ENCODE peak calls at places on chromosomes 16 and 17, in four cellular contexts. I is fibroblast of lung, Y is PC-9, Z is stomach. B is an unnamed sample. For H3K4me1, the result is how much of the 10 kb centered on the place peaks cover.

GRCh38 chr16:69618721-69619120 is 53.0 kb downstream of the NFAT5 start:
- DNase-seq in I (no peak), Y (no peak), Z (no peak), B (no peak)

GRCh38 chr17:53058031-53058430 is 764.7 kb upstream of the KIF2B start:
- DNase-seq in I (no peak), Y (no peak), Z (no peak), B (peak)

GRCh38 chr16:51222016-51222415 is 70.9 kb upstream of the SALL1 start:
- DNase-seq in I (no peak), Y (no peak), Z (no peak), B (no peak)

GRCh38 chr17:73393381-73393780 is 81.6 kb upstream of the CDC42EP4 start:
- DNase-seq in I (no peak), Y (no peak), Z (no peak), B (no peak)

GRCh38 chr17:41058741-41059140 is 1.2 kb downstream of the KRTAP2-3 start:
- DNase-seq in I (no peak), Y (peak), Z (no peak), B (no peak)

GRCh38 chr16:82231021-82231787 is 61.2 kb upstream of the MPHOSPH6 start:
- DNase-seq in I (no peak), Y (no peak), Z (no peak), B (no peak)

GRCh38 chr16:69834817-69835477 is 72.8 kb downstream of the WWP2 start:
- DNase-seq in I (no peak), Y (no peak), Z (no peak), B (no peak)

GRCh38 chr16:27242868-27243590 is 25.5 kb downstream of the NSMCE1 start:
- DNase-seq in I (peak), Y (peak), Z (no peak), B (no peak)

GRCh38 chr17:39404542-39405378 is 3.3 kb upstream of the FBXL20 start:
- DNase-seq in I (peak), Y (peak), Z (no peak), B (no peak)

GRCh38 chr16:61681124-61681523 is 355.1 kb downstream of the CDH8 start:
- DNase-seq in I (no peak), Y (no peak), Z (no peak), B (no peak)

GRCh38 chr16:52399116-52399515 is 147.8 kb downstream of the TOX3 start:
- DNase-seq in I (no peak), Y (no peak), Z (no peak), B (no peak)

GRCh38 chr17:2093349-2093748 is 38.4 kb downstream of the HIC1 start:
- DNase-seq in I (no peak), Y (peak), Z (peak), B (peak)

DNA sequence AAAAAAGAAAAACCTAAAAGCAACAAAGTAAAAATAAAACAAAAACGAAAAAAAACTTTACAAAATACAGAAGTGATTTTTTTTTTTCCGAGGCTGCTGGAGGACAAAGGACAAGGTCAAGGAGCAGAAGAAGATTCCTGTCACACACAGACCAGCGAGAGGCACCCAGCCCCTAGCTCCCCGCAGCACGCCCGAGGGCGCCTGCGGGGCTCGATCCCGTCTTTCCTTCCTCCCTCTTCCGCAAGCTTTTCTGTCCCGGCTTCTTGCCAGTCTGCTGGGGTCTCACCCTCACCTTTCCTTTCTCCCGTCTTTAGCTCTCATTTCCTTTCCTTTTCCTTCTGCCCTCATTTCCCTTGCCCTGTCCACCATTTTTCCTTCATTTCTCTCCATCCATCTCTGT is 66.1 kb upstream of the DNAH17 start:
- DNase-seq in I (no peak), Y (no peak), Z (no peak), B (no peak)
- H3K4me1 ChIP-seq in I (under half), Y (under half), Z (under half), B (under half)

GRCh38 chr16:11671271-11671670 is 3.0 kb downstream of the SNN start:
- DNase-seq in I (no peak), Y (no peak), Z (no peak), B (no peak)

GRCh38 chr16:11674001-11674817 is 6.0 kb downstream of the SNN start:
- DNase-seq in I (no peak), Y (no peak), Z (no peak), B (no peak)

GRCh38 chr16:11673091-11674000 is 5.1 kb downstream of the SNN start:
- DNase-seq in I (no peak), Y (no peak), Z (no peak), B (peak)

GRCh38 chr16:11671676-11672075 is 3.4 kb downstream of the SNN start:
- DNase-seq in I (no peak), Y (no peak), Z (no peak), B (no peak)

DNA sequence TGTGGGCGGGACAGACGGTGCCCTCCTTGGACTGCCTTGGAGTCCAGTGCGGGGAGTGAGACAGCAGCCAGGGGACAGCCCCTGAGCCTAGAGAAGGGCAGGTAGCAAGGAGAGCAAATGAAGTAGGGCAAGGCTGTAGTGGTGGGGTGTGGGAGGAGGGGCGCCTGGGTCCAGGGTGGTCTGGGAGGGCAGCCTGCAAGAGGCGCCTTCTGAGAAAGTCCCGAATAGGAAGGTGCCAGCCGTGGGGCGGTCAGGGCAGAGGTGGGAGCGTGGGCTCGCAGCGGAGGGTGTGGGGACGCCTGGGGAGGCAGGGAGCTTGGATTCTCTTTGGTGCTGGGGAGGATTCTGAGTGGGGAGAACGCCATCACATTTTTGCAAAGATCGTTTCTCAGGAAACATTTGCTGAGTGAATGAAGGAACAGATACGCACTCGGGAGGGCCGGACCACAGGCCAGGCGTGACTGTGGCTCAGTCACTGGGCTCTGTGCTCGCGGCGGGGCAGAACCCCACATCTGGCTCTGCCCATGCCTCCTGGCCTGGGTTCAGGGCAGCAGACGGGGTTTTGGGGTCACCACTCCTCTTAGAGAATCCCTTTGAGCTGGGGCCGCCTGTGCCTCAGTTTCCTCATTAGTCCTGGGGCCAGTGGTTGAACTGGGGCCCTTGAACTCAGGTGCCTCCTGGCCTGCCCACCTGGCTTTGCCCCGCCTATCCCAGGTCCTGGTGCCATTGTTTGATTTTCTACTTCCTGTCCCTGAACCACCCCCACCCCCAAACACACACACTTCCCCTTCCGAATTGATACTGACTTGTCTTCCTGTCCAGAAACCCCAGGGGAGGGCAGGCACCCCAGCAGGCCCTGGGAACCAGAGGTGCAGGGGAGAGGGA is 4.2 kb downstream of the SNN start:
- DNase-seq in I (no peak), Y (no peak), Z (no peak), B (no peak)
- H3K4me3 ChIP-seq in I (no peak), Y (no peak), Z (no peak), B (no peak)

GRCh38 chr17:3799181-3799627 is 1.8 kb downstream of the ITGAE start:
- DNase-seq in I (no peak), Y (no peak), Z (no peak), B (no peak)
- TF ChIP-seq CTCF in I (no peak), Y (no peak), Z (no peak), B (no peak)

GRCh38 chr17:80687819-80688218 is 143.2 kb downstream of the RPTOR start:
- DNase-seq in I (no peak), Y (no peak), Z (no peak), B (no peak)
- H3K4me1 ChIP-seq in I (under half), Y (under half), Z (under half), B (under half)

GRCh38 chr17:59431606-59432005 is 100.2 kb downstream of the YPEL2 start:
- DNase-seq in I (no peak), Y (no peak), Z (no peak), B (no peak)
- H3K4me3 ChIP-seq in I (no peak), Y (no peak), Z (no peak), B (no peak)

GRCh38 chr17:21019976-21020575 is 22.7 kb downstream of the USP22 start:
- DNase-seq in I (no peak), Y (no peak), Z (peak), B (no peak)
- TF ChIP-seq CTCF in I (no peak), Y (no peak), Z (no peak), B (no peak)

DNA sequence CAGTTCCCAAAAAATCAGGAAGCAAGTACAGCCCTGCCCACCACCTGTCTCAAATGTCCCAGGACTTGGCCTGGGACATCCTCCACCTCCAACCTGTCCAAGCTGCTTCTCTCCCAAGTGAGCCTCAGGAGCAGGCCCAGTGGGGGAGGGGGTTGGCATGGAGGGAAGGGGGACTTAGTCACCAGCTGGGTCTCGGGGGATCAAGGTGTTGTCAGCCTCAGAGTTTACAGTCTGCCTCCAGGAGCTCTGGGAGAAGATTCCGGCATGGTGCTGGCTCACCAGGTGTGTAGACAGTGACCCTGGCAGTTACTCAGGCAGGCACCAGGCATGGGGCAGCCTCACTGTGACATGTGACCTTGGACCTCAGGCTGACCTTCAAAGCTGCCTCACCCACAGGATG is 19.7 kb downstream of the ZNF423 start:
- DNase-seq in I (no peak), Y (no peak), Z (no peak), B (no peak)
- H3K4me1 ChIP-seq in I (under half), Y (under half), Z (under half), B (under half)

GRCh38 chr17:9241371-9241712 is 220.0 kb downstream of the NTN1 start:
- DNase-seq in I (peak), Y (no peak), Z (peak), B (peak)

GRCh38 chr17:9241774-9242496 is 220.6 kb downstream of the NTN1 start:
- DNase-seq in I (no peak), Y (no peak), Z (no peak), B (no peak)

GRCh38 chr17:9239821-9240658 is 218.7 kb downstream of the NTN1 start:
- DNase-seq in I (peak), Y (no peak), Z (peak), B (peak)

GRCh38 chr17:9239260-9239820 is 218.0 kb downstream of the NTN1 start:
- DNase-seq in I (no peak), Y (no peak), Z (peak), B (peak)

GRCh38 chr17:9240659-9241370 is 219.5 kb downstream of the NTN1 start:
- DNase-seq in I (peak), Y (no peak), Z (peak), B (peak)
- H3K4me3 ChIP-seq in I (no peak), Y (no peak), Z (peak), B (no peak)

GRCh38 chr16:4338125-4338582 is 13.0 kb downstream of the PAM16 start:
- DNase-seq in I (no peak), Y (no peak), Z (no peak), B (no peak)
- TF ChIP-seq CTCF in I (no peak), Y (no peak), Z (no peak), B (no peak)

DNA sequence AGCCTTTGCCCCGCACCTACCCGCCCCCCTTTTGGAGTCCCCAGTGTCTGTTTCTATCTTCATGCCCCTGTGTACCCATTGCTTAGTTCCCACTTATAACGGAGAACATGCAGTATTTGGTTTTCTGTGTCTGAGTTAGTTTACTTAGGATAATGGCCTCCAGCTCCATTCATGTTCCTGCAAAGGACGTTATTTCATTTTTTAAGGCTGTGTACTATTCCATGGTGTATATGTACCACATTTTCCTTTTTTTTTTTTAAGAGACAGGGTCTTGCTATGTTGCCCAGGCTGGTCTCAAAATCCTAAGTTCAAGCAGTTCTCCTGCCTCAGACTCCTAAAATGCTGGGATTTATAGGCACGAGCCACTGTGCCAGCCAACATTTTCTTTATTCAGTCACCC is 4.1 kb upstream of the TGFB1I1 start:
- DNase-seq in I (no peak), Y (no peak), Z (no peak), B (no peak)
- H3K4me1 ChIP-seq in I (under half), Y (under half), Z (under half), B (under half)